ENCODE peak calls at places on chromosomes 11 and 22, in six cellular contexts. A, G, T, E, U and J are unnamed samples.

GRCh38 chr11:102783720-102784119 is 3.3 kb upstream of the MMP10 start:
- ATAC-seq in T (no peak), U (no peak), E (no peak), A (no peak), G (no peak), J (peak)

GRCh38 chr22:17836977-17837742 is 62.9 kb upstream of the BID start:
- ATAC-seq in T (peak), A (no peak), E (no peak), G (no peak), U (peak), J (no peak)

GRCh38 chr22:30790366-30790765 is 95.7 kb downstream of the OSBP2 start:
- ATAC-seq in A (no peak), E (no peak), U (no peak), G (no peak), T (no peak), J (no peak)

GRCh38 chr22:46619830-46620501 is at the start of gene GRAMD4:
- ATAC-seq in G (no peak), T (peak), E (no peak), A (peak), U (peak), J (no peak)

GRCh38 chr22:31098633-31099110 is 8.7 kb downstream of the SELENOM start:
- ATAC-seq in G (no peak), T (no peak), A (peak), E (no peak), U (no peak), J (no peak)

GRCh38 chr22:47177334-47177815 is 414.9 kb downstream of the TBC1D22A start:
- ATAC-seq in E (no peak), A (no peak), U (no peak), G (no peak), T (no peak), J (no peak)

GRCh38 chr11:36354221-36355003 is 58.3 kb downstream of the PRR5L start:
- ATAC-seq in T (no peak), U (no peak), E (peak), G (no peak), A (no peak), J (no peak)

GRCh38 chr11:47797633-47798032 is 30.5 kb upstream of the FNBP4 start:
- ATAC-seq in T (no peak), E (peak), A (no peak), U (no peak), G (peak), J (no peak)

GRCh38 chr11:121112498-121113455 is 11.7 kb downstream of the TECTA start:
- ATAC-seq in G (peak), U (peak), A (peak), T (peak), E (peak), J (peak)

GRCh38 chr11:121478895-121479281 is 26.1 kb upstream of the SORL1-AS1 start:
- ATAC-seq in T (no peak), U (peak), G (no peak), E (no peak), A (no peak), J (no peak)

GRCh38 chr11:130050272-130050671 is 19.4 kb upstream of the APLP2 start:
- ATAC-seq in A (peak), T (peak), G (no peak), U (peak), E (no peak), J (no peak)

GRCh38 chr11:98183034-98183433 is 837.7 kb upstream of the CNTN5 start:
- ATAC-seq in E (no peak), U (no peak), G (no peak), T (no peak), A (no peak), J (no peak)

GRCh38 chr11:112320668-112321067 is 60.0 kb upstream of the PLET1 start:
- ATAC-seq in E (no peak), A (peak), T (peak), G (no peak), U (peak), J (peak)

GRCh38 chr11:57762235-57762866 is 749 bp downstream of the CTNND1 start:
- ATAC-seq in A (peak), T (peak), G (no peak), E (no peak), U (peak), J (peak)

GRCh38 chr11:64970731-64971151 is 1.2 kb downstream of the MAJIN start:
- ATAC-seq in E (peak), U (no peak), A (peak), T (no peak), G (no peak), J (peak)

GRCh38 chr11:94028436-94028835 is 7.3 kb downstream of the HEPHL1 start:
- ATAC-seq in U (no peak), G (no peak), E (no peak), A (no peak), T (no peak), J (peak)

GRCh38 chr11:86265194-86265593 is 20.6 kb downstream of the EED start:
- ATAC-seq in T (no peak), U (no peak), G (no peak), E (peak), A (no peak), J (no peak)

GRCh38 chr11:57425565-57426438 is 1.1 kb downstream of the SLC43A3 start:
- ATAC-seq in T (peak), U (no peak), G (no peak), E (no peak), A (peak), J (peak)

GRCh38 chr22:20137671-20138416 is 6.2 kb downstream of the ZDHHC8 start:
- ATAC-seq in A (peak), T (peak), U (no peak), G (no peak), E (no peak), J (no peak)

GRCh38 chr11:102640946-102641345 is 15.8 kb upstream of the MMP20 start:
- ATAC-seq in E (no peak), A (no peak), T (no peak), U (peak), G (no peak), J (no peak)

GRCh38 chr11:11793073-11793472 is 48.7 kb upstream of the USP47 start:
- ATAC-seq in T (no peak), E (no peak), A (no peak), G (no peak), U (no peak), J (no peak)

GRCh38 chr11:118956094-118956846 is at the start of gene UPK2:
- ATAC-seq in A (peak), E (peak), G (peak), T (peak), U (peak), J (peak)

GRCh38 chr11:47014097-47014496 is 77.5 kb downstream of the CSTPP1 start:
- ATAC-seq in T (no peak), G (no peak), U (no peak), A (no peak), E (no peak), J (no peak)

GRCh38 chr11:117885777-117886176 is 9.3 kb upstream of the FXYD6 start:
- ATAC-seq in G (no peak), E (no peak), A (peak), T (peak), U (peak), J (no peak)

GRCh38 chr11:10326080-10326964 is 21.4 kb downstream of the ADM start:
- ATAC-seq in U (peak), G (no peak), A (peak), T (peak), E (no peak), J (no peak)